ENCODE peak calls at places on chromosomes 4 and X, in five cellular contexts. One of them, this sample, is unnamed.

GRCh38 chr4:80071643-80072606 is 1.1 kb downstream of the ANTXR2 start:
- DNase-seq in endothelial cell: peak
- DNase-seq in SW480: peak
- DNase-seq in breast epithelium: peak
- DNase-seq in head of caudate nucleus: peak
- DNase-seq in this sample: peak

GRCh38 chrX:96884027-96884426 is 319 bp downstream of the RPA4 start:
- DNase-seq in breast epithelium: no peak
- DNase-seq in endothelial cell: no peak
- DNase-seq in SW480: no peak
- DNase-seq in head of caudate nucleus: no peak
- DNase-seq in this sample: no peak

GRCh38 chrX:20218809-20219505 is 47.8 kb downstream of the RPS6KA3 start:
- DNase-seq in endothelial cell: peak
- DNase-seq in breast epithelium: no peak
- DNase-seq in head of caudate nucleus: no peak
- DNase-seq in SW480: no peak
- DNase-seq in this sample: no peak

GRCh38 chrX:133185938-133186337 is 32.2 kb downstream of the TFDP3 start:
- DNase-seq in endothelial cell: no peak
- DNase-seq in breast epithelium: peak
- DNase-seq in SW480: peak
- DNase-seq in head of caudate nucleus: no peak
- DNase-seq in this sample: no peak

GRCh38 chrX:149939271-149940014 is 1.2 kb upstream of the EOLA2 start:
- DNase-seq in endothelial cell: peak
- DNase-seq in head of caudate nucleus: peak
- DNase-seq in SW480: peak
- DNase-seq in breast epithelium: peak
- DNase-seq in this sample: peak

GRCh38 chrX:133046601-133047000 is 50.3 kb downstream of the USP26 start:
- DNase-seq in breast epithelium: no peak
- DNase-seq in head of caudate nucleus: no peak
- DNase-seq in SW480: no peak
- DNase-seq in endothelial cell: no peak
- DNase-seq in this sample: no peak

GRCh38 chr4:139839664-139840063 is 174.0 kb downstream of the MGST2 start:
- DNase-seq in head of caudate nucleus: no peak
- DNase-seq in SW480: no peak
- DNase-seq in breast epithelium: no peak
- DNase-seq in endothelial cell: no peak
- DNase-seq in this sample: no peak

GRCh38 chr4:154049457-154050181 is 260.7 kb upstream of the SFRP2 start:
- DNase-seq in breast epithelium: no peak
- DNase-seq in SW480: peak
- DNase-seq in head of caudate nucleus: no peak
- DNase-seq in endothelial cell: peak
- DNase-seq in this sample: no peak

GRCh38 chrX:136193771-136194170 is 46.4 kb downstream of the FHL1 start:
- DNase-seq in breast epithelium: no peak
- DNase-seq in SW480: no peak
- DNase-seq in endothelial cell: no peak
- DNase-seq in head of caudate nucleus: no peak
- DNase-seq in this sample: no peak

GRCh38 chr4:182642831-182643230 is 274.4 kb downstream of the DCTD start:
- DNase-seq in breast epithelium: no peak
- DNase-seq in SW480: no peak
- DNase-seq in head of caudate nucleus: no peak
- DNase-seq in endothelial cell: no peak
- DNase-seq in this sample: no peak

GRCh38 chr4:54224960-54225670 is 4.0 kb upstream of the PDGFRA start:
- DNase-seq in endothelial cell: peak
- DNase-seq in head of caudate nucleus: no peak
- DNase-seq in breast epithelium: no peak
- DNase-seq in SW480: no peak
- DNase-seq in this sample: no peak

GRCh38 chrX:54180403-54180802 is 2.7 kb downstream of the FAM120C start:
- DNase-seq in SW480: no peak
- DNase-seq in endothelial cell: no peak
- DNase-seq in breast epithelium: no peak
- DNase-seq in head of caudate nucleus: no peak
- DNase-seq in this sample: no peak

GRCh38 chr4:73729534-73730165 is 10.7 kb upstream of the CXCL8 start:
- DNase-seq in SW480: peak
- DNase-seq in breast epithelium: peak
- DNase-seq in head of caudate nucleus: peak
- DNase-seq in endothelial cell: peak
- DNase-seq in this sample: no peak

GRCh38 chr4:187480146-187481145 is 515.1 kb upstream of the ZFP42 start:
- DNase-seq in breast epithelium: peak
- DNase-seq in SW480: no peak
- DNase-seq in head of caudate nucleus: no peak
- DNase-seq in endothelial cell: no peak
- DNase-seq in this sample: no peak

GRCh38 chr4:157978680-157979361 is 194.0 kb downstream of the GASK1B start:
- DNase-seq in endothelial cell: peak
- DNase-seq in breast epithelium: no peak
- DNase-seq in SW480: peak
- DNase-seq in head of caudate nucleus: peak
- DNase-seq in this sample: peak

GRCh38 chr4:37555324-37555723 is 130.9 kb downstream of the RELL1 start:
- DNase-seq in SW480: no peak
- DNase-seq in breast epithelium: no peak
- DNase-seq in head of caudate nucleus: no peak
- DNase-seq in endothelial cell: no peak
- DNase-seq in this sample: no peak

GRCh38 chr4:110483516-110483915 is 7.6 kb downstream of the ENPEP start:
- DNase-seq in SW480: no peak
- DNase-seq in endothelial cell: no peak
- DNase-seq in breast epithelium: no peak
- DNase-seq in head of caudate nucleus: no peak
- DNase-seq in this sample: no peak

GRCh38 chrX:13381514-13381913 is 61.7 kb upstream of the ATXN3L start:
- DNase-seq in SW480: no peak
- DNase-seq in endothelial cell: no peak
- DNase-seq in breast epithelium: no peak
- DNase-seq in head of caudate nucleus: no peak
- DNase-seq in this sample: no peak

GRCh38 chr4:37549003-37549402 is 137.2 kb downstream of the RELL1 start:
- DNase-seq in endothelial cell: no peak
- DNase-seq in head of caudate nucleus: no peak
- DNase-seq in SW480: no peak
- DNase-seq in breast epithelium: no peak
- DNase-seq in this sample: no peak

GRCh38 chr4:53315300-53315699 is 50.6 kb downstream of the SCFD2 start:
- DNase-seq in SW480: no peak
- DNase-seq in head of caudate nucleus: no peak
- DNase-seq in breast epithelium: no peak
- DNase-seq in endothelial cell: no peak
- DNase-seq in this sample: no peak

GRCh38 chr4:114606240-114606639 is 7.6 kb downstream of the UGT8 start:
- DNase-seq in endothelial cell: no peak
- DNase-seq in SW480: no peak
- DNase-seq in head of caudate nucleus: no peak
- DNase-seq in breast epithelium: no peak
- DNase-seq in this sample: no peak

GRCh38 chr4:25608644-25609043 is 47.0 kb upstream of the SLC34A2 start:
- DNase-seq in head of caudate nucleus: no peak
- DNase-seq in breast epithelium: no peak
- DNase-seq in endothelial cell: no peak
- DNase-seq in SW480: no peak
- DNase-seq in this sample: no peak

GRCh38 chr4:156962069-156962377 is 9.6 kb downstream of the PDGFC start:
- DNase-seq in endothelial cell: no peak
- DNase-seq in head of caudate nucleus: no peak
- DNase-seq in breast epithelium: no peak
- DNase-seq in SW480: no peak
- DNase-seq in this sample: no peak

GRCh38 chr4:124904723-124905390 is 192.3 kb upstream of the ANKRD50 start:
- DNase-seq in breast epithelium: no peak
- DNase-seq in head of caudate nucleus: no peak
- DNase-seq in endothelial cell: no peak
- DNase-seq in SW480: no peak
- DNase-seq in this sample: no peak

GRCh38 chrX:2707334-2707760 is 16.3 kb downstream of the CD99 start:
- DNase-seq in endothelial cell: peak
- DNase-seq in SW480: peak
- DNase-seq in breast epithelium: peak
- DNase-seq in head of caudate nucleus: no peak
- DNase-seq in this sample: peak

GRCh38 chr4:66091801-66092200 is 421.5 kb upstream of the EPHA5 start:
- DNase-seq in SW480: no peak
- DNase-seq in head of caudate nucleus: no peak
- DNase-seq in breast epithelium: no peak
- DNase-seq in endothelial cell: no peak
- DNase-seq in this sample: no peak

GRCh38 chrX:14899607-14900006 is 26.4 kb downstream of the MOSPD2 start:
- DNase-seq in breast epithelium: no peak
- DNase-seq in SW480: peak
- DNase-seq in head of caudate nucleus: no peak
- DNase-seq in endothelial cell: no peak
- DNase-seq in this sample: no peak

This sample was measured in central memory CD4-positive, alpha-beta T cell.